ENCODE peak calls at places on chromosomes 5 and 9, in eight cellular contexts. H is IMR-90, N is sigmoid colon, G is spleen, B is Peyer's patch, I is body of pancreas, E is A549, S is gastrocnemius medialis. L is an unnamed sample.

GRCh38 chr5:168356592-168356991 is 65.1 kb downstream of the WWC1 start:
- DNase-seq in H (no peak), N (peak; percentile 14), G (no peak), B (no peak), I (no peak), E (no peak), S (no peak), L (no peak)

GRCh38 chr5:169652057-169652456 is 15.0 kb downstream of the DOCK2 start:
- DNase-seq in H (no peak), N (no peak), G (no peak), B (no peak), I (peak; percentile 63), E (no peak), S (no peak), L (peak; percentile 86)

GRCh38 chr5:158482201-158482600 is 617.5 kb downstream of the EBF1 start:
- DNase-seq in H (no peak), N (no peak), G (no peak), B (no peak), I (no peak), E (no peak), S (no peak), L (no peak)

GRCh38 chr5:159097461-159098284 is 2.0 kb downstream of the EBF1 start:
- DNase-seq in H (peak; percentile 25), N (no peak), G (peak; percentile 87), B (peak; percentile 67), I (no peak), E (no peak), S (no peak), L (no peak)

GRCh38 chr9:26723486-26723885 is 169.1 kb downstream of the CAAP1 start:
- DNase-seq in H (peak; percentile 6), N (no peak), G (no peak), B (peak; percentile 74), I (peak; percentile 19), E (peak; percentile 70), S (no peak), L (peak; percentile 54)

GRCh38 chr5:77329664-77330430 is 119.4 kb downstream of the PDE8B start:
- DNase-seq in H (no peak), N (no peak), G (no peak), B (no peak), I (no peak), E (no peak), S (no peak), L (peak; percentile 18)

GRCh38 chr5:13771011-13771571 is 173.4 kb downstream of the DNAH5 start:
- DNase-seq in H (peak; percentile 88), N (no peak), G (no peak), B (no peak), I (no peak), E (no peak), S (no peak), L (no peak)

GRCh38 chr5:93433422-93433821 is 147.6 kb downstream of the NR2F1-AS1 start:
- DNase-seq in H (peak; percentile 96), N (no peak), G (no peak), B (no peak), I (no peak), E (peak; percentile 36), S (no peak), L (no peak)

GRCh38 chr5:157542282-157542966 is 33.2 kb downstream of the ADAM19 start:
- DNase-seq in H (no peak), N (no peak), G (no peak), B (no peak), I (no peak), E (no peak), S (no peak), L (no peak)

GRCh38 chr5:59039296-59040006 is 456.6 kb downstream of the RAB3C start:
- DNase-seq in H (peak; percentile 76), N (peak; percentile 92), G (peak; percentile 96), B (peak; percentile 94), I (peak; percentile 61), E (peak; percentile 85), S (peak; percentile 53), L (peak; percentile 61)

GRCh38 chr5:157059891-157060290 is 975 bp upstream of the HAVCR1 start:
- DNase-seq in H (no peak), N (no peak), G (no peak), B (no peak), I (no peak), E (peak; percentile 85), S (no peak), L (no peak)

GRCh38 chr5:57627661-57628060 is 145.1 kb upstream of the ACTBL2 start:
- DNase-seq in H (no peak), N (no peak), G (no peak), B (no peak), I (no peak), E (no peak), S (no peak), L (no peak)

GRCh38 chr9:4114569-4115505 is 185.0 kb downstream of the GLIS3 start:
- DNase-seq in H (peak; percentile 86), N (no peak), G (no peak), B (no peak), I (no peak), E (peak; percentile 35), S (no peak), L (no peak)

DNA sequence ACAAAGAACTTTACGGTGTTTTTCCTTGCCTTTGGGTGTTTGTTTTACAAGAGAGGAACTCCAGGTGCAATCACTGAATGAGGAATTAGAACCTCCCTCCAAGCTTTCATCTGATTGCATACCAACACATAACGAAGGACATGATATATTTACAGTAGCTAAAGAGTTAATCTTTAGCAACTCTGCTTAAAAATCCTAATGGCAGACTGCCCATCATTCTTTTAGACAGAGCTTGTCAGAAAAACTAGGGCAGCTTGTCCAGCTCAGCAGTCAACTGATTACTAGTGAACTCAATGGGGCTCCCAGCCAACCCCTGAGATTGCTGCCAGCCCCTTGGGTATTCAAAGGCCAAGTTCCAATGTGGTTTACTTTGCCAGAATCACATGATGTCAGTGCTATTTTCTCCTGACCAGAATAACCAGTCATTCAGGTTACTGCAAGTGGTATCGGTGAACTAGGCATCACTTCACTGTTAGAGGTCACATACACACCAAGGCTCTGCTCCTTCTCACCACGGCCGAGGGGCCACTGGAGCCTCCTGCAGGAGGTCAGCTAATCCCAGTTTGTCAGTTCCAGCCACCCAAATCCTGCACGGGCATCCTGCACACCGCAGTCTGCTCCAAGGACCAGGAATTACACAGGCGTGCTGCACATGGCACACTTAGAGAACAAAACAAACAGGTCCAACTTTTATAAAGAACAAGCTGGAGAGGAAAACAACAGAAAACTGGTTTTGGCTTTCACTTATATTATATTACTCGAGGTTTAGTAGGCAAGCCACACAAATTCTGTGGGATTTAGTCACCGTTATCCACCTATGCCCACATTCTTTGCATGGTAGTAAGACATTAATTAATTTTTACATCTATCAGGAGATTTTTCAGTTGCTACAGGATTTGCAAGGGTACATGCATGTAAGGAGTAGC is 62.5 kb downstream of the NFIB start:
- DNase-seq in H (peak; percentile 68), N (peak; percentile 88), G (no peak), B (peak; percentile 84), I (peak; percentile 96), E (peak; percentile 55), S (peak; percentile 81), L (peak; percentile 23)
- H3K4me3 ChIP-seq in H (no peak overlapping the region), N (no peak overlapping the region), G (no peak overlapping the region), B (no peak overlapping the region), I (no peak overlapping the region), E (peak overlapping the region; percentile 31), S (peak overlapping the region; percentile 33), L (no peak overlapping the region)

GRCh38 chr5:87136733-87137132 is 130.9 kb upstream of the RASA1 start:
- DNase-seq in H (no peak), N (no peak), G (no peak), B (no peak), I (no peak), E (no peak), S (no peak), L (peak; percentile 29)

GRCh38 chr5:87132696-87133095 is 135.0 kb upstream of the RASA1 start:
- DNase-seq in H (no peak), N (no peak), G (no peak), B (no peak), I (no peak), E (no peak), S (no peak), L (no peak)

GRCh38 chr5:87138091-87138819 is 129.4 kb upstream of the RASA1 start:
- DNase-seq in H (no peak), N (no peak), G (no peak), B (no peak), I (no peak), E (no peak), S (no peak), L (no peak)

GRCh38 chr5:87137280-87137679 is 130.4 kb upstream of the RASA1 start:
- DNase-seq in H (no peak), N (no peak), G (peak; percentile 38), B (no peak), I (no peak), E (no peak), S (no peak), L (peak; percentile 57)

DNA sequence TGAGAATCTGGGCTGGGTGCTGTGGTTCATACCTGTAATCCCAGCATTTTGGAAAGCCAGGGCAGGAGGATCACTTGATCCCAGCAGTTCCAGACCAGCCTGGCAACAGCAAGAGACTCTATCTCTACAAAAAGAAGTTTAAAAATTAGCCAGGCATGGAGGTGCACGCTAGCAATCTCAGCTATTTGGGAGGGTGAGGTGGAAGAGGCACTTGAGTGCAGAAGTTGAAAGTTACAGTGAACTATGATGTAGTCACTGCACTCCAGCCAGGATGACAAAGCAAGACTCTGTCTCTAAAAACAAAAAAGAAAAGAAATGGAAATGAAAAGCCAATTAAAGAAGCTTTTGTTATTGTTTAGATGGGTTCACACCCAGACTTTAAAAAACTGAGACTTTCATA is 131.6 kb upstream of the RASA1 start:
- DNase-seq in H (no peak), N (no peak), G (no peak), B (no peak), I (no peak), E (no peak), S (no peak), L (no peak)
- H3K4me1 ChIP-seq in H (peaks cover 2% of the 10 kb centered on the region), N (peaks cover 27% of the 10 kb centered on the region), G (peaks cover 22% of the 10 kb centered on the region), B (no peaks in the 10 kb centered on the region), I (no peaks in the 10 kb centered on the region), E (no peaks in the 10 kb centered on the region), S (peaks cover 7% of the 10 kb centered on the region), L (peaks cover 18% of the 10 kb centered on the region)

GRCh38 chr5:95743248-95743647 is 12.1 kb downstream of the RHOBTB3 start:
- DNase-seq in H (no peak), N (no peak), G (no peak), B (no peak), I (no peak), E (no peak), S (no peak), L (no peak)
- TF ChIP-seq POLR2A in H (no peak), N (no peak), G (no peak), B (no peak), I (no peak), E (no peak), S (no peak), L (no peak)

GRCh38 chr5:132269635-132270344 is 12.3 kb downstream of the PDLIM4 start:
- DNase-seq in H (no peak), N (no peak), G (peak; percentile 22), B (peak; percentile 35), I (no peak), E (no peak), S (no peak), L (no peak)

GRCh38 chr5:132268698-132269551 is 11.4 kb downstream of the PDLIM4 start:
- DNase-seq in H (peak; percentile 76), N (no peak), G (peak; percentile 67), B (peak; percentile 31), I (no peak), E (no peak), S (no peak), L (no peak)

GRCh38 chr5:132266836-132267160 is 9.3 kb downstream of the PDLIM4 start:
- DNase-seq in H (no peak), N (no peak), G (peak; percentile 45), B (no peak), I (no peak), E (no peak), S (no peak), L (no peak)

GRCh38 chr5:132267166-132267739 is 9.8 kb downstream of the PDLIM4 start:
- DNase-seq in H (no peak), N (no peak), G (peak; percentile 47), B (peak; percentile 25), I (no peak), E (no peak), S (no peak), L (no peak)

GRCh38 chr5:132267931-132268501 is 10.5 kb downstream of the PDLIM4 start:
- DNase-seq in H (no peak), N (peak; percentile 78), G (peak; percentile 58), B (peak; percentile 42), I (no peak), E (no peak), S (no peak), L (no peak)
- H3K4me3 ChIP-seq in H (no peak overlapping the region), N (no peak overlapping the region), G (no peak overlapping the region), B (no peak overlapping the region), I (no peak overlapping the region), E (no peak overlapping the region), S (no peak overlapping the region), L (no peak overlapping the region)

L was measured in testis.